ENCODE peak calls at places on chromosome 10, in seven cellular contexts. C is CD8-positive, alpha-beta T cell; M is astrocyte of the spinal cord; Y is IMR-90; T is GM13976; Q is esophagus squamous epithelium; A is psoas muscle. P is an unnamed sample.

GRCh38 chr10:75342397-75342796 is 59.2 kb downstream of the ZNF503 start:
- DNase-seq in C (no peak), M (no peak), Y (no peak), T (no peak), Q (no peak), A (no peak), P (no peak)

GRCh38 chr10:18214692-18215563 is 74.7 kb downstream of the CACNB2 start:
- DNase-seq in C (no peak), M (peak), Y (peak), T (no peak), Q (no peak), A (no peak), P (peak)

GRCh38 chr10:62029401-62029800 is 127.9 kb downstream of the ARID5B start:
- DNase-seq in C (no peak), M (no peak), Y (no peak), T (no peak), Q (no peak), A (no peak), P (no peak)

GRCh38 chr10:111560042-111560441 is 483.2 kb downstream of the ADRA2A start:
- DNase-seq in C (no peak), M (no peak), Y (no peak), T (no peak), Q (no peak), A (no peak), P (no peak)

GRCh38 chr10:124003481-124004371 is 89.7 kb downstream of the CHST15 start:
- DNase-seq in C (no peak), M (no peak), Y (no peak), T (peak), Q (no peak), A (peak), P (no peak)

GRCh38 chr10:131722525-131723264 is 178.1 kb upstream of the PPP2R2D start:
- DNase-seq in C (no peak), M (no peak), Y (no peak), T (no peak), Q (no peak), A (no peak), P (no peak)

GRCh38 chr10:33126118-33126517 is 168.1 kb upstream of the ITGB1 start:
- DNase-seq in C (peak), M (peak), Y (peak), T (no peak), Q (no peak), A (no peak), P (peak)

GRCh38 chr10:35453855-35454532 is 117.7 kb downstream of the CCNY start:
- DNase-seq in C (no peak), M (no peak), Y (peak), T (no peak), Q (no peak), A (no peak), P (peak)

GRCh38 chr10:96130326-96130758 is 245 bp downstream of the ZNF518A start:
- DNase-seq in C (peak), M (no peak), Y (peak), T (peak), Q (peak), A (peak), P (peak)

GRCh38 chr10:104910712-104911111 is 269.6 kb downstream of the SORCS3 start:
- DNase-seq in C (no peak), M (no peak), Y (no peak), T (no peak), Q (no peak), A (no peak), P (no peak)

GRCh38 chr10:78648256-78648860 is 420.4 kb upstream of the ZMIZ1 start:
- DNase-seq in C (no peak), M (peak), Y (peak), T (no peak), Q (no peak), A (no peak), P (no peak)

GRCh38 chr10:22251751-22252285 is 34.0 kb upstream of the EBLN1 start:
- DNase-seq in C (peak), M (peak), Y (no peak), T (peak), Q (no peak), A (peak), P (peak)

GRCh38 chr10:11875499-11876281 is 52.5 kb downstream of the PROSER2 start:
- DNase-seq in C (no peak), M (peak), Y (peak), T (no peak), Q (peak), A (peak), P (peak)

GRCh38 chr10:132631348-132631735 is 93.8 kb downstream of the INPP5A start:
- DNase-seq in C (no peak), M (no peak), Y (no peak), T (no peak), Q (no peak), A (peak), P (peak)

GRCh38 chr10:86288695-86289576 is 77.7 kb downstream of the GRID1 start:
- DNase-seq in C (no peak), M (no peak), Y (no peak), T (no peak), Q (no peak), A (no peak), P (peak)

GRCh38 chr10:14952851-14953451 is 945 bp downstream of the DCLRE1C start:
- DNase-seq in C (no peak), M (no peak), Y (peak), T (no peak), Q (no peak), A (no peak), P (no peak)

GRCh38 chr10:21935439-21936023 is 68.0 kb downstream of the DNAJC1 start:
- DNase-seq in C (no peak), M (no peak), Y (no peak), T (no peak), Q (no peak), A (no peak), P (no peak)

GRCh38 chr10:100969175-100970075 is at the start of gene SEMA4G:
- DNase-seq in C (peak), M (peak), Y (peak), T (peak), Q (no peak), A (peak), P (no peak)

GRCh38 chr10:79638318-79638717 is 27.6 kb downstream of the SFTPA1 start:
- DNase-seq in C (no peak), M (no peak), Y (no peak), T (no peak), Q (no peak), A (no peak), P (no peak)

GRCh38 chr10:76009531-76009930 is 578.1 kb downstream of the LRMDA start:
- DNase-seq in C (no peak), M (no peak), Y (no peak), T (no peak), Q (no peak), A (no peak), P (no peak)

GRCh38 chr10:71805776-71806705 is 32.7 kb upstream of the VSIR start:
- DNase-seq in C (no peak), M (peak), Y (no peak), T (no peak), Q (no peak), A (no peak), P (no peak)

GRCh38 chr10:61835069-61835908 is 66.2 kb upstream of the ARID5B start:
- DNase-seq in C (no peak), M (peak), Y (peak), T (no peak), Q (no peak), A (no peak), P (peak)

GRCh38 chr10:120392245-120392644 is 64.8 kb upstream of the PLPP4 start:
- DNase-seq in C (no peak), M (peak), Y (no peak), T (no peak), Q (no peak), A (no peak), P (no peak)

GRCh38 chr10:30770229-30770628 is 140.7 kb upstream of the LYZL2 start:
- DNase-seq in C (no peak), M (no peak), Y (no peak), T (no peak), Q (no peak), A (no peak), P (no peak)

GRCh38 chr10:10778959-10779358 is 238.7 kb upstream of the CELF2 start:
- DNase-seq in C (no peak), M (no peak), Y (peak), T (no peak), Q (no peak), A (no peak), P (no peak)

GRCh38 chr10:128499486-128499885 is 373.3 kb upstream of the MKI67 start:
- DNase-seq in C (no peak), M (no peak), Y (no peak), T (no peak), Q (no peak), A (no peak), P (no peak)

GRCh38 chr10:90919683-90920574 is 958 bp downstream of the ANKRD1 start:
- DNase-seq in C (no peak), M (no peak), Y (no peak), T (no peak), Q (no peak), A (no peak), P (no peak)

GRCh38 chr10:22086730-22087364 is 83.3 kb upstream of the DNAJC1 start:
- DNase-seq in C (no peak), M (peak), Y (peak), T (no peak), Q (no peak), A (peak), P (peak)

GRCh38 chr10:15545884-15546283 is 173.8 kb downstream of the ITGA8 start:
- DNase-seq in C (no peak), M (no peak), Y (no peak), T (no peak), Q (no peak), A (no peak), P (no peak)

GRCh38 chr10:86646532-86646931 is 7.8 kb upstream of the OPN4 start:
- DNase-seq in C (no peak), M (no peak), Y (no peak), T (no peak), Q (no peak), A (no peak), P (no peak)

GRCh38 chr10:28411648-28412047 is 108.8 kb upstream of the MPP7 start:
- DNase-seq in C (no peak), M (no peak), Y (no peak), T (peak), Q (no peak), A (no peak), P (no peak)

GRCh38 chr10:51667992-51668689 is 31.3 kb downstream of the CSTF2T start:
- DNase-seq in C (no peak), M (peak), Y (peak), T (no peak), Q (no peak), A (no peak), P (no peak)

GRCh38 chr10:100656479-100656878 is 88.9 kb upstream of the PAX2 start:
- DNase-seq in C (no peak), M (no peak), Y (no peak), T (peak), Q (no peak), A (no peak), P (no peak)

GRCh38 chr10:77563638-77564270 is 73.9 kb downstream of the KCNMA1 start:
- DNase-seq in C (no peak), M (no peak), Y (no peak), T (no peak), Q (no peak), A (no peak), P (no peak)

GRCh38 chr10:16408379-16408778 is 28.4 kb upstream of the PTER start:
- DNase-seq in C (no peak), M (no peak), Y (no peak), T (no peak), Q (no peak), A (no peak), P (no peak)

GRCh38 chr10:96721207-96721572 is 876 bp upstream of the PIK3AP1 start:
- DNase-seq in C (no peak), M (no peak), Y (no peak), T (no peak), Q (no peak), A (no peak), P (no peak)

GRCh38 chr10:77417806-77418205 is 219.8 kb downstream of the KCNMA1 start:
- DNase-seq in C (no peak), M (no peak), Y (no peak), T (no peak), Q (no peak), A (no peak), P (no peak)

GRCh38 chr10:126508535-126509040 is 120.3 kb upstream of the ADAM12 start:
- DNase-seq in C (no peak), M (no peak), Y (no peak), T (no peak), Q (no peak), A (no peak), P (no peak)

GRCh38 chr10:124911124-124912051 is 30.5 kb upstream of the ZRANB1 start:
- DNase-seq in C (no peak), M (peak), Y (peak), T (no peak), Q (no peak), A (no peak), P (peak)

GRCh38 chr10:3169738-3170137 is 2.8 kb downstream of the PITRM1 start:
- DNase-seq in C (no peak), M (no peak), Y (no peak), T (no peak), Q (no peak), A (no peak), P (peak)

DNA sequence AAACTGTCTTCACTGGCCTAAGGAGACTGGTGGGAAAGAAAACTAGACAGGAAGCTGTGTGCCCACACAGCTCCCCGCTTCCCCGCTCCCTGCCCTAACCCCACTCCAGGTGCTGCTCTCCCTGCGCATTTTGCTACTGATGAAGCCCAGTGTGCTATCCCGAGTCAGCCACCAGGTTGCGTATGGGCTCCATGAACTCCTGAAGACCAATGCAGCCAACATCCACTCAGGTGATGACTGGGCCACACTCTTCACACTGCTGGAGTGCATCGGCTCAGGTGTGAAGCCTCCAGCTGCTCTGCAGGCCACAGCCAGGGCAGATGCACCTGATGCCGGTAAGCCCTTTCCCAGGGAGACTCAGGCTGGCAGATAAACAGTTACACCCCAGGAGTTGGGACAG is 20.3 kb upstream of the NFKB2 start:
- DNase-seq in C (no peak), M (no peak), Y (no peak), T (no peak), Q (no peak), A (no peak), P (no peak)
- TF ChIP-seq CTCF in C (no peak), M (peak), Y (peak), T (no peak), Q (peak), A (no peak), P (no peak)

DNA sequence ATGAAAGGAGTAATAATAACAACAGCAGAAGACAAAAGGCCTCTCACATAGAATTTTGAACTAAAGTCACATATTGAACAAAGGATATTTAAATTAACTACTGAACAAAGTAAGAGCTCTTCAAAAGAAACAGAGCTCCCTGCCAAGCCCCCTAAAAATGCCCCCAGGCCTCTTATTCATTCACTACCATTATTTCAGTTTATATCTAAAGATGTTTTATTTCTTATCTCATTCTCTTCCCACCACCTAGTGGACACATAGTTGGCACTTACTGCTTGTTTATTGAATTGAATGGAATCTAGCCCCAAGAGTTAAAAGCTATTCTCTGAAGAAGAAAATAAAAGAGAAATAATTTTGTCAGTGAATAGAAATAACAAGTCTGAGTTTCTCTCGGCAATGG is 37.4 kb downstream of the VCL start:
- DNase-seq in C (no peak), M (no peak), Y (peak), T (no peak), Q (no peak), A (no peak), P (no peak)
- TF ChIP-seq CTCF in C (peak), M (peak), Y (peak), T (no peak), Q (peak), A (peak), P (peak)

GRCh38 chr10:129966831-129967578 is 2.9 kb upstream of the EBF3 start:
- DNase-seq in C (no peak), M (no peak), Y (no peak), T (no peak), Q (no peak), A (peak), P (no peak)
- TF ChIP-seq CTCF in C (no peak), M (no peak), Y (no peak), T (no peak), Q (no peak), A (no peak), P (no peak)

DNA sequence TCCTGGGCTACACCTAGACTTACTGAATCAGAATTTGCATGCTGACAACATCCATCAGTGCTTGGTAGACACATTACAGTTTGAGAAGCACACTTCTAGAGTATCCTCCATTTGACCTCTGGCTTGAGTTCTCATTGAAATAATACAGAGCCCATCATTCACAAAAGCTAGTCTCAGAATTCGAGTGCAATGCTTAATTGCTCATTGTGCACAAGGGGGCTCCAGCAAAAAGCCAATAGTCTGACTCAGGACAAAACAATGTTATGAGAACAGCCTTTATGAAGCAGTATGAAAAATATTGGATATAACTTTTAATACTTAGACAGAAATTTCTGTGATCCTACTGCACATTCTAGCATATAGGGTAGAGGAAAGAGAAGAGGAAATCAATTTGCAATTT is 105.7 kb upstream of the ANK3 start:
- DNase-seq in C (no peak), M (peak), Y (peak), T (no peak), Q (no peak), A (no peak), P (no peak)
- TF ChIP-seq CTCF in C (no peak), M (peak), Y (no peak), T (no peak), Q (no peak), A (no peak), P (no peak)

GRCh38 chr10:42864575-42864974 is 82.0 kb downstream of the BMS1 start:
- DNase-seq in C (no peak), M (no peak), Y (peak), T (no peak), Q (no peak), A (no peak), P (no peak)
- TF ChIP-seq CTCF in C (no peak), M (peak), Y (peak), T (no peak), Q (peak), A (no peak), P (no peak)

GRCh38 chr10:5517546-5517945 is 7.2 kb upstream of the CALML3 start:
- DNase-seq in C (no peak), M (no peak), Y (no peak), T (no peak), Q (no peak), A (no peak), P (no peak)
- TF ChIP-seq CTCF in C (no peak), M (no peak), Y (no peak), T (no peak), Q (no peak), A (no peak), P (no peak)

GRCh38 chr10:117536862-117537435 is 5.6 kb upstream of the EMX2 start:
- DNase-seq in C (no peak), M (no peak), Y (no peak), T (peak), Q (no peak), A (no peak), P (no peak)
- TF ChIP-seq CTCF in C (no peak), M (peak), Y (no peak), T (no peak), Q (no peak), A (no peak), P (no peak)

GRCh38 chr10:59865101-59865500 is 41.3 kb downstream of the CCDC6 start:
- DNase-seq in C (no peak), M (no peak), Y (peak), T (no peak), Q (no peak), A (no peak), P (peak)
- TF ChIP-seq CTCF in C (peak), M (peak), Y (peak), T (peak), Q (peak), A (peak), P (peak)

GRCh38 chr10:69885379-69886156 is 83.9 kb downstream of the COL13A1 start:
- DNase-seq in C (no peak), M (no peak), Y (peak), T (no peak), Q (no peak), A (no peak), P (no peak)
- TF ChIP-seq CTCF in C (no peak), M (peak), Y (peak), T (no peak), Q (peak), A (peak), P (peak)